ENCODE peak calls at places on chromosomes 7 and 10, in six cellular contexts. L, C, V, R, E and A are unnamed samples.

GRCh38 chr10:73950569-73950968 is 39.6 kb downstream of the PLAU start:
- DNase-seq in V (no peak), E (no peak), R (no peak), C (no peak), L (no peak), A (no peak)

GRCh38 chr7:2821842-2822507 is 22.1 kb downstream of the GNA12 start:
- DNase-seq in C (no peak), V (no peak), L (peak; percentile 95), R (no peak), E (no peak), A (no peak)

GRCh38 chr7:116417593-116418345 is 81.8 kb upstream of the CAV2 start:
- DNase-seq in L (peak; percentile 56), R (no peak), C (no peak), V (no peak), E (no peak), A (no peak)

GRCh38 chr10:95333997-95334792 is 43.4 kb upstream of the PDLIM1 start:
- DNase-seq in L (peak; percentile 70), R (no peak), E (no peak), C (peak; percentile 83), V (no peak), A (no peak)

GRCh38 chr7:26275213-26275612 is 16.4 kb upstream of the SNX10 start:
- DNase-seq in L (no peak), R (no peak), E (no peak), C (no peak), V (no peak), A (no peak)

GRCh38 chr10:102632394-102633062 is 11.8 kb upstream of the TRIM8 start:
- DNase-seq in E (no peak), V (no peak), C (no peak), R (no peak), L (peak; percentile 62), A (no peak)

GRCh38 chr7:111903797-111904196 is 302.4 kb downstream of the DOCK4 start:
- DNase-seq in L (peak; percentile 95), V (no peak), C (no peak), R (no peak), E (no peak), A (no peak)

GRCh38 chr10:13402016-13402415 is 53.9 kb upstream of the SEPHS1 start:
- DNase-seq in L (no peak), R (no peak), E (no peak), C (no peak), V (no peak), A (no peak)

GRCh38 chr7:23628370-23628769 is 31.2 kb downstream of the CCDC126 start:
- DNase-seq in E (no peak), L (no peak), C (no peak), V (no peak), R (no peak), A (no peak)

GRCh38 chr7:129952164-129952652 is 552 bp downstream of the UBE2H start:
- DNase-seq in E (no peak), C (no peak), R (peak; percentile 11), V (no peak), L (no peak), A (peak; percentile 59)

GRCh38 chr10:33258951-33259350 is 75.5 kb downstream of the NRP1 start:
- DNase-seq in R (no peak), V (no peak), E (no peak), L (peak; percentile 73), C (no peak), A (no peak)

GRCh38 chr7:461453-462172 is 58.0 kb downstream of the PDGFA start:
- DNase-seq in C (no peak), R (no peak), L (peak; percentile 25), E (no peak), V (no peak), A (no peak)

GRCh38 chr10:132449051-132449825 is 52.2 kb downstream of the PWWP2B start:
- DNase-seq in L (peak; percentile 7), R (no peak), E (no peak), V (no peak), C (no peak), A (no peak)

GRCh38 chr10:116403740-116404250 is 23.9 kb upstream of the PNLIPRP3 start:
- DNase-seq in E (no peak), V (no peak), C (no peak), R (no peak), L (no peak), A (no peak)

GRCh38 chr7:121504478-121504877 is 108.4 kb upstream of the FAM3C start:
- DNase-seq in L (peak; percentile 89), R (no peak), V (no peak), C (peak; percentile 78), E (no peak), A (peak; percentile 23)

GRCh38 chr7:22140597-22140996 is 194.9 kb upstream of the CDCA7L start:
- DNase-seq in R (no peak), V (no peak), L (peak; percentile 68), E (no peak), C (no peak), A (no peak)

GRCh38 chr7:6520163-6520981 is 30.9 kb downstream of the GRID2IP start:
- DNase-seq in L (no peak), V (no peak), E (no peak), R (no peak), C (no peak), A (no peak)

GRCh38 chr10:79454259-79454658 is 8.8 kb upstream of the ZCCHC24 start:
- DNase-seq in E (no peak), C (peak; percentile 53), L (peak; percentile 92), V (no peak), R (no peak), A (no peak)

GRCh38 chr7:132518102-132518838 is 58.0 kb downstream of the PLXNA4 start:
- DNase-seq in R (no peak), E (no peak), C (no peak), V (peak; percentile 31), L (no peak), A (no peak)

GRCh38 chr7:38872202-38872601 is 36.8 kb downstream of the VPS41 start:
- DNase-seq in E (no peak), R (no peak), C (no peak), L (no peak), V (no peak), A (no peak)

GRCh38 chr10:61744469-61744868 is 81.7 kb downstream of the CABCOCO1 start:
- DNase-seq in E (no peak), V (no peak), R (no peak), C (no peak), L (no peak), A (no peak)

GRCh38 chr7:40799493-40800406 is 664.9 kb downstream of the SUGCT start:
- DNase-seq in C (no peak), E (no peak), L (no peak), V (no peak), R (no peak), A (no peak)

GRCh38 chr7:40356871-40357676 is 222.3 kb downstream of the SUGCT start:
- DNase-seq in L (peak; percentile 24), C (no peak), V (no peak), R (no peak), E (no peak), A (no peak)

GRCh38 chr7:29336851-29337627 is 142.5 kb downstream of the CHN2 start:
- DNase-seq in V (no peak), L (no peak), C (no peak), R (no peak), E (no peak), A (peak; percentile 47)

GRCh38 chr10:86659161-86659691 is 4.9 kb downstream of the OPN4 start:
- DNase-seq in R (no peak), C (no peak), V (no peak), L (no peak), E (no peak), A (peak; percentile 29)

GRCh38 chr10:5545011-5545410 is 20.2 kb downstream of the CALML3 start:
- DNase-seq in V (no peak), L (no peak), C (no peak), R (no peak), E (no peak), A (no peak)

GRCh38 chr7:138608292-138608691 is 92.9 kb downstream of the SVOPL start:
- DNase-seq in V (no peak), E (no peak), R (no peak), C (no peak), L (no peak), A (no peak)

GRCh38 chr7:143345428-143345900 is 17.0 kb downstream of the FAM131B start:
- DNase-seq in V (no peak), E (peak; percentile 35), L (peak; percentile 13), C (no peak), R (peak; percentile 57), A (no peak)

GRCh38 chr7:135253851-135254815 is 20.5 kb downstream of the STRA8 start:
- DNase-seq in V (no peak), C (peak; percentile 24), L (peak; percentile 52), E (no peak), R (no peak), A (peak; percentile 93)

GRCh38 chr10:70461397-70462348 is 16.9 kb upstream of the PALD1 start:
- DNase-seq in E (no peak), R (no peak), V (peak; percentile 78), C (peak; percentile 34), L (peak; percentile 41), A (peak; percentile 62)